ENCODE peak calls at places on chromosomes 5 and 9, in six cellular contexts. X is dermis blood vessel endothelial cell; N is adrenal gland; E is activated naive CD8-positive, alpha-beta T cell treated with anti-CD3 and anti-CD28 coated beads for 36 hours; U is activated T-helper 1 cell treated with anti-CD3 and anti-CD28 coated beads, Interleukin-2, amount 50 U/mL, for 16 hours; L is stimulated activated CD8-positive, alpha-beta memory T cell treated with anti-CD3 and anti-CD28 coated beads, Interleukin-15, amount 100 ng/mL, for 1 hour. S is an unnamed sample.

GRCh38 chr5:11455505-11455904 is 448.7 kb downstream of the CTNND2 start:
- DNase-seq in L (no peak), U (no peak), X (no peak), E (no peak), N (no peak), S (no peak)

GRCh38 chr5:138282918-138283742 is 8.7 kb upstream of the GFRA3 start:
- DNase-seq in N (peak; percentile 33), U (no peak), X (peak; percentile 75), L (no peak), E (no peak), S (no peak)

GRCh38 chr9:130244548-130245165 is 20.9 kb upstream of the HMCN2 start:
- DNase-seq in E (no peak), N (no peak), X (no peak), U (no peak), L (no peak), S (no peak)

GRCh38 chr9:110895141-110895912 is 142.9 kb downstream of the LPAR1 start:
- DNase-seq in E (no peak), N (no peak), L (no peak), X (no peak), U (no peak), S (no peak)

GRCh38 chr5:10856646-10857332 is 95.8 kb upstream of the DAP start:
- DNase-seq in U (no peak), X (peak; percentile 53), E (peak; percentile 31), L (no peak), N (peak; percentile 48), S (no peak)

GRCh38 chr5:147803941-147804717 is 21.6 kb upstream of the JAKMIP2 start:
- DNase-seq in N (no peak), L (no peak), X (no peak), U (no peak), E (no peak), S (no peak)

GRCh38 chr5:126674145-126674544 is 73.4 kb downstream of the PHAX start:
- DNase-seq in U (no peak), L (no peak), X (no peak), E (no peak), N (no peak), S (no peak)

GRCh38 chr9:116154334-116154975 is 864 bp downstream of the PAPPA start:
- DNase-seq in N (no peak), L (no peak), X (peak; percentile 7), U (no peak), E (no peak), S (no peak)

GRCh38 chr5:151068189-151068570 is 12.7 kb downstream of the TNIP1 start:
- DNase-seq in U (no peak), E (no peak), X (peak; percentile 56), N (no peak), L (no peak), S (no peak)

GRCh38 chr5:160280384-160281090 is 31.8 kb downstream of the CCNJL start:
- DNase-seq in U (no peak), X (no peak), N (no peak), L (no peak), E (no peak), S (no peak)

GRCh38 chr9:124280176-124280691 is 22.5 kb downstream of the NEK6 start:
- DNase-seq in E (no peak), X (peak; percentile 95), L (no peak), U (no peak), N (no peak), S (no peak)

GRCh38 chr9:137878146-137878941 is 762 bp downstream of the CACNA1B start:
- DNase-seq in L (no peak), N (peak; percentile 28), E (peak; percentile 64), U (no peak), X (peak; percentile 48), S (no peak)

GRCh38 chr9:137326436-137327060 is 24.5 kb upstream of the NRARP start:
- DNase-seq in E (no peak), X (no peak), L (no peak), U (no peak), N (no peak), S (no peak)

GRCh38 chr5:115888027-115888426 is 46.3 kb downstream of the AP3S1 start:
- DNase-seq in L (no peak), X (peak; percentile 16), U (no peak), E (no peak), N (no peak), S (no peak)

GRCh38 chr5:107968998-107969397 is 298.3 kb upstream of the EFNA5 start:
- DNase-seq in L (no peak), E (no peak), X (peak; percentile 21), U (no peak), N (no peak), S (no peak)

GRCh38 chr5:135835766-135836165 is 1.3 kb downstream of the SLC25A48 start:
- DNase-seq in N (no peak), L (no peak), X (no peak), U (no peak), E (no peak), S (no peak)

GRCh38 chr5:73376618-73377170 is 71.9 kb downstream of the FOXD1 start:
- DNase-seq in E (no peak), N (no peak), L (no peak), X (no peak), U (no peak), S (no peak)

GRCh38 chr5:2378108-2378507 is 373.4 kb downstream of the IRX2 start:
- DNase-seq in U (no peak), E (no peak), X (no peak), L (no peak), N (no peak), S (no peak)

GRCh38 chr5:17154211-17154996 is 63.0 kb upstream of the BASP1 start:
- DNase-seq in L (no peak), X (peak; percentile 61), U (no peak), E (no peak), N (no peak), S (no peak)

GRCh38 chr5:134492568-134492967 is 32.9 kb upstream of the JADE2 start:
- DNase-seq in N (no peak), E (no peak), L (no peak), X (no peak), U (no peak), S (no peak)

GRCh38 chr5:26181582-26181981 is 856.8 kb downstream of the CDH9 start:
- DNase-seq in U (no peak), L (no peak), E (no peak), N (no peak), X (no peak), S (no peak)

GRCh38 chr9:14243514-14244042 is 70.4 kb downstream of the NFIB start:
- DNase-seq in U (no peak), E (no peak), N (no peak), L (no peak), X (peak; percentile 66), S (no peak)

GRCh38 chr9:91117959-91118651 is 243.6 kb downstream of the AUH start:
- DNase-seq in X (peak; percentile 51), L (no peak), U (no peak), E (no peak), N (peak; percentile 93), S (no peak)

GRCh38 chr5:172763120-172763464 is 7.9 kb downstream of the DUSP1 start:
- DNase-seq in X (no peak), U (no peak), E (no peak), L (no peak), N (no peak), S (no peak)

GRCh38 chr9:106482733-106483132 is 380.2 kb upstream of the ZNF462 start:
- DNase-seq in X (no peak), L (no peak), U (no peak), E (no peak), N (no peak), S (no peak)

GRCh38 chr5:89374818-89375521 is 492.0 kb upstream of the MEF2C start:
- DNase-seq in N (no peak), L (no peak), E (no peak), U (no peak), X (no peak), S (no peak)

GRCh38 chr9:126428524-126429175 is 102.0 kb downstream of the MVB12B start:
- DNase-seq in N (no peak), U (no peak), L (no peak), X (no peak), E (no peak), S (no peak)

GRCh38 chr9:87599901-87600610 is 102.4 kb downstream of the DAPK1 start:
- DNase-seq in N (peak; percentile 15), U (no peak), X (peak; percentile 90), E (no peak), L (no peak), S (no peak)

GRCh38 chr9:79583957-79584654 is 12.3 kb downstream of the TLE4 start:
- DNase-seq in N (peak; percentile 23), X (no peak), L (no peak), E (peak; percentile 31), U (no peak), S (peak; percentile 17)

GRCh38 chr5:159854916-159855315 is 61.4 kb upstream of the ADRA1B start:
- DNase-seq in U (no peak), E (no peak), N (no peak), X (no peak), L (no peak), S (no peak)